ENCODE peak calls at places on chromosomes 5 and 9, in six cellular contexts. D, E, S, F, B and Q are unnamed samples.

GRCh38 chr5:154135125-154135524 is 55.4 kb upstream of the GALNT10 start:
- DNase-seq in D (no peak), B (no peak), F (no peak), S (no peak), E (no peak), Q (no peak)

GRCh38 chr5:139141841-139142240 is 56.3 kb downstream of the SIL1 start:
- DNase-seq in F (no peak), B (no peak), D (peak), S (no peak), E (peak), Q (peak)

GRCh38 chr5:133421394-133421793 is 190.9 kb downstream of the FSTL4 start:
- DNase-seq in D (no peak), F (peak), B (no peak), E (peak), S (no peak), Q (no peak)

GRCh38 chr9:115514454-115514853 is 396.5 kb upstream of the TNC start:
- DNase-seq in B (no peak), E (no peak), F (no peak), D (no peak), S (no peak), Q (no peak)

GRCh38 chr5:169063269-169063919 is 237.5 kb downstream of the SLIT3 start:
- DNase-seq in B (no peak), D (no peak), S (no peak), E (no peak), F (no peak), Q (no peak)

GRCh38 chr5:167934561-167934971 is 356.9 kb upstream of the WWC1 start:
- DNase-seq in F (no peak), D (peak), E (peak), S (no peak), B (no peak), Q (peak)

GRCh38 chr9:13816837-13817236 is 497.1 kb downstream of the NFIB start:
- DNase-seq in F (no peak), D (no peak), E (peak), B (no peak), S (no peak), Q (no peak)

GRCh38 chr5:177313561-177314259 is 2.0 kb upstream of the MXD3 start:
- DNase-seq in D (no peak), E (no peak), S (no peak), F (no peak), B (no peak), Q (no peak)

GRCh38 chr9:100725376-100725775 is 147.5 kb downstream of the CAVIN4 start:
- DNase-seq in E (peak), B (no peak), D (no peak), S (no peak), F (no peak), Q (no peak)

GRCh38 chr5:14178091-14178490 is 34.9 kb downstream of the TRIO start:
- DNase-seq in S (no peak), F (no peak), B (no peak), E (no peak), D (no peak), Q (no peak)